ENCODE peak calls at places on chromosome 12, in nine cellular contexts. C is stimulated activated effector memory CD8-positive, alpha-beta T cell treated with anti-CD3 and anti-CD28 coated beads, Interleukin-12 subunit alpha, Interleukin-12 subunit beta, amount 100 ng/mL, for 72 hours; S is HFF-Myc; X is NCI-H1105; V is activated CD4-positive, alpha-beta T cell treated with anti-CD3 and anti-CD28 coated beads, Interleukin-2, amount 50 U/mL, for 1 hour; B is HFFc6; I is esophagus squamous epithelium; H is PC-3; O is AML-193. A is an unnamed sample.

GRCh38 chr12:71014180-71014785 is 93.7 kb upstream of the PTPRR start:
- DNase-seq in C (no peak), S (no peak), X (peak; percentile 13), V (no peak), B (no peak), I (no peak), H (peak; percentile 81), O (no peak), A (no peak)

GRCh38 chr12:54304187-54304810 is 3.5 kb upstream of the NFE2 start:
- DNase-seq in C (no peak), S (no peak), X (no peak), V (no peak), B (no peak), I (peak; percentile 47), H (peak; percentile 48), O (peak; percentile 92), A (no peak)

GRCh38 chr12:75481013-75481705 is 604 bp downstream of the GLIPR1 start:
- DNase-seq in C (no peak), S (peak; percentile 24), X (no peak), V (no peak), B (no peak), I (no peak), H (no peak), O (peak; percentile 77), A (no peak)

GRCh38 chr12:14211829-14212455 is 153.5 kb upstream of the ATF7IP start:
- DNase-seq in C (no peak), S (no peak), X (no peak), V (no peak), B (no peak), I (no peak), H (no peak), O (no peak), A (no peak)

GRCh38 chr12:101875112-101875961 is 2.0 kb upstream of the DRAM1 start:
- DNase-seq in C (no peak), S (no peak), X (no peak), V (no peak), B (no peak), I (no peak), H (no peak), O (no peak), A (no peak)

GRCh38 chr12:24066097-24066496 is 116.6 kb upstream of the SOX5 start:
- DNase-seq in C (no peak), S (no peak), X (no peak), V (no peak), B (no peak), I (no peak), H (no peak), O (no peak), A (no peak)

GRCh38 chr12:123265851-123266678 is 5.6 kb downstream of the CDK2AP1 start:
- DNase-seq in C (no peak), S (no peak), X (no peak), V (no peak), B (no peak), I (no peak), H (no peak), O (no peak), A (no peak)

GRCh38 chr12:125083092-125083491 is 17.9 kb downstream of the AACS start:
- DNase-seq in C (no peak), S (no peak), X (no peak), V (no peak), B (no peak), I (no peak), H (no peak), O (no peak), A (no peak)

GRCh38 chr12:58540480-58541299 is 379.6 kb downstream of the LRIG3 start:
- DNase-seq in C (no peak), S (peak; percentile 91), X (peak; percentile 29), V (no peak), B (peak; percentile 74), I (no peak), H (peak; percentile 92), O (peak; percentile 8), A (peak; percentile 73)